ENCODE peak calls at places on chromosomes 12 and 14, in six cellular contexts. O is adrenal gland, K is A549, T is uterus, A is heart right ventricle, C is WERI-Rb-1. U is an unnamed sample.

GRCh38 chr14:91872517-91873470 is 5.5 kb upstream of the TC2N start:
- DNase-seq in O (peak; percentile 49), K (peak; percentile 89), T (peak; percentile 48), A (peak; percentile 65), C (no peak), U (no peak)

GRCh38 chr12:119673634-119674033 is 5.7 kb downstream of the PRKAB1 start:
- DNase-seq in O (peak; percentile 58), K (no peak), T (peak; percentile 44), A (peak; percentile 47), C (no peak), U (no peak)

GRCh38 chr12:116384175-116384574 is 106.7 kb upstream of the MED13L start:
- DNase-seq in O (no peak), K (no peak), T (no peak), A (no peak), C (no peak), U (no peak)

GRCh38 chr14:65993103-65993502 is 493.1 kb upstream of the CCDC196 start:
- DNase-seq in O (no peak), K (no peak), T (no peak), A (no peak), C (no peak), U (no peak)

GRCh38 chr12:49293056-49293956 is 1.6 kb upstream of the PRPH start:
- DNase-seq in O (no peak), K (no peak), T (no peak), A (peak; percentile 27), C (no peak), U (no peak)

GRCh38 chr14:66496911-66497310 is 10.7 kb downstream of the CCDC196 start:
- DNase-seq in O (no peak), K (no peak), T (no peak), A (no peak), C (no peak), U (no peak)

GRCh38 chr12:6541371-6542165 is 7.3 kb downstream of the GAPDH start:
- DNase-seq in O (no peak), K (no peak), T (no peak), A (no peak), C (no peak), U (no peak)

GRCh38 chr12:64469455-64470142 is 17.7 kb downstream of the TBK1 start:
- DNase-seq in O (peak; percentile 55), K (no peak), T (no peak), A (peak; percentile 23), C (no peak), U (no peak)

GRCh38 chr12:480831-481230 is 21.1 kb downstream of the B4GALNT3 start:
- DNase-seq in O (peak; percentile 33), K (no peak), T (peak; percentile 81), A (peak; percentile 58), C (no peak), U (peak; percentile 35)

GRCh38 chr12:68317047-68317667 is 15.0 kb downstream of the MDM1 start:
- DNase-seq in O (peak; percentile 54), K (peak; percentile 56), T (peak; percentile 46), A (peak; percentile 42), C (peak; percentile 16), U (peak; percentile 21)

GRCh38 chr14:80213602-80214001 is 2.3 kb upstream of the DIO2 start:
- DNase-seq in O (peak; percentile 71), K (peak; percentile 86), T (no peak), A (no peak), C (peak; percentile 62), U (no peak)

GRCh38 chr12:9794484-9795063 is 32.7 kb upstream of the KLRF1 start:
- DNase-seq in O (no peak), K (no peak), T (no peak), A (no peak), C (no peak), U (no peak)

GRCh38 chr12:85405781-85406522 is 125.9 kb downstream of the ALX1 start:
- DNase-seq in O (no peak), K (no peak), T (no peak), A (no peak), C (no peak), U (no peak)

GRCh38 chr12:61870658-61871559 is 389.3 kb upstream of the USP15 start:
- DNase-seq in O (peak; percentile 8), K (no peak), T (no peak), A (no peak), C (no peak), U (no peak)

GRCh38 chr14:104238424-104239184 is 100.2 kb downstream of the KIF26A start:
- DNase-seq in O (no peak), K (no peak), T (no peak), A (no peak), C (no peak), U (no peak)

GRCh38 chr14:54435500-54435981 is 5.6 kb downstream of the CNIH1 start:
- DNase-seq in O (peak; percentile 6), K (no peak), T (no peak), A (no peak), C (no peak), U (no peak)

GRCh38 chr12:81403348-81403747 is 325.5 kb downstream of the ACSS3 start:
- DNase-seq in O (no peak), K (no peak), T (no peak), A (no peak), C (no peak), U (no peak)

GRCh38 chr12:22101749-22102243 is 55.8 kb downstream of the CMAS start:
- DNase-seq in O (peak; percentile 40), K (no peak), T (no peak), A (peak; percentile 22), C (no peak), U (no peak)

GRCh38 chr12:47078733-47079364 is 572 bp upstream of the PCED1B start:
- DNase-seq in O (peak; percentile 64), K (peak; percentile 86), T (peak; percentile 30), A (no peak), C (no peak), U (no peak)

GRCh38 chr12:47079365-47079893 is at the start of gene PCED1B:
- DNase-seq in O (peak; percentile 85), K (peak; percentile 76), T (peak; percentile 72), A (peak; percentile 70), C (peak; percentile 39), U (peak; percentile 45)

GRCh38 chr12:47075192-47076084 is 4.0 kb upstream of the PCED1B start:
- DNase-seq in O (no peak), K (peak; percentile 75), T (no peak), A (no peak), C (no peak), U (no peak)

GRCh38 chr12:47078086-47078395 is 1.4 kb upstream of the PCED1B start:
- DNase-seq in O (no peak), K (no peak), T (no peak), A (no peak), C (no peak), U (no peak)

GRCh38 chr12:47077206-47078085 is 2.0 kb upstream of the PCED1B start:
- DNase-seq in O (no peak), K (peak; percentile 55), T (no peak), A (no peak), C (no peak), U (no peak)
- H3K27ac ChIP-seq in O (no peak overlapping the region), K (peak overlapping the region; percentile 97), T (no peak overlapping the region), A (no peak overlapping the region), C (no peak overlapping the region), U (no peak overlapping the region)

DNA sequence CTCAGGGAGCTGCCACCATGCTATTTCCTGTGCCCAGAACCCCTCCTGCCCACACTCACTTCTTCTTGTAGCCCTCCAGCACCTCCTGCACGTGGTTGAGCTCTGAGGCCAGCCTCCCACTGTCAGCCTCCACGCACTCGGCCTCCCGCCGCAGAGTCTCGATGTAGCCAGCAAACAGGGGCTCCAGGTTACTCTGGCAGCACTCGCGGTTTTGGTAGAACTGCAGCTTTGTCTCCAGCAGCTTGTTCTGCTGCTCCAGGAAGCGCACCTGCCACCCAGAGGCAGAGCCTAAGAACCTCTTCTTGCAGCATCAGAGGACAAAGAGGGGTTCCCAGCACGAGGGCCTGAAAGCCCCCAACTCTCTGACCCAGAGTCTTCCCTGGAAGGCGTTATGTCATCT is 2.1 kb downstream of the KRT83 start:
- DNase-seq in O (no peak), K (peak; percentile 59), T (no peak), A (no peak), C (no peak), U (no peak)
- TF ChIP-seq CTCF in O (no peak), K (peak; percentile 29), T (no peak), A (no peak), C (peak; percentile 18), U (no peak)

GRCh38 chr12:27975222-27976136 is 2.9 kb upstream of the PTHLH start:
- DNase-seq in O (no peak), K (peak; percentile 68), T (no peak), A (peak; percentile 17), C (peak; percentile 9), U (no peak)

GRCh38 chr12:27971606-27972005 is 927 bp downstream of the PTHLH start:
- DNase-seq in O (no peak), K (no peak), T (no peak), A (no peak), C (no peak), U (no peak)

GRCh38 chr12:27973487-27973890 is 956 bp upstream of the PTHLH start:
- DNase-seq in O (no peak), K (peak; percentile 47), T (no peak), A (no peak), C (no peak), U (no peak)

GRCh38 chr12:27972721-27973120 is at the start of gene PTHLH:
- DNase-seq in O (no peak), K (no peak), T (no peak), A (no peak), C (no peak), U (no peak)

GRCh38 chr12:27974735-27975221 is 2.2 kb upstream of the PTHLH start:
- DNase-seq in O (no peak), K (no peak), T (no peak), A (no peak), C (no peak), U (no peak)
- H3K4me3 ChIP-seq in O (peak overlapping the region; percentile 46), K (peak overlapping the region; percentile 37), T (peak overlapping the region; percentile 27), A (peak overlapping the region; percentile 44), C (no peak overlapping the region), U (peak overlapping the region; percentile 25)

GRCh38 chr14:33611405-33612183 is 339.3 kb downstream of the EGLN3 start:
- DNase-seq in O (no peak), K (no peak), T (no peak), A (no peak), C (no peak), U (no peak)

GRCh38 chr14:33618361-33619095 is 332.3 kb downstream of the EGLN3 start:
- DNase-seq in O (no peak), K (no peak), T (no peak), A (no peak), C (no peak), U (no peak)

GRCh38 chr14:33612184-33612479 is 338.7 kb downstream of the EGLN3 start:
- DNase-seq in O (no peak), K (no peak), T (no peak), A (no peak), C (no peak), U (no peak)

GRCh38 chr14:33617154-33617553 is 333.7 kb downstream of the EGLN3 start:
- DNase-seq in O (peak; percentile 6), K (no peak), T (no peak), A (no peak), C (no peak), U (no peak)
- H3K27ac ChIP-seq in O (no peak overlapping the region), K (no peak overlapping the region), T (no peak overlapping the region), A (no peak overlapping the region), C (no peak overlapping the region), U (no peak overlapping the region)